ENCODE peak calls at places on chromosomes 4 and X, in six cellular contexts. D is GM12891, Y is adrenal gland, E is H54, V is H1, Q is heart left ventricle. X is an unnamed sample.

GRCh38 chrX:77167993-77168392 is 279.2 kb upstream of the FGF16 start:
- DNase-seq in V (no peak), Q (no peak), Y (peak), E (no peak), D (no peak), X (no peak)

GRCh38 chr4:25500626-25501318 is 123.7 kb downstream of the ANAPC4 start:
- DNase-seq in Q (no peak), Y (no peak), V (no peak), D (no peak), E (no peak), X (no peak)

GRCh38 chr4:10063544-10064300 is 42.4 kb upstream of the SLC2A9 start:
- DNase-seq in D (no peak), Y (peak), E (no peak), V (peak), Q (peak), X (peak)

GRCh38 chr4:167379433-167379832 is 145.1 kb upstream of the SPOCK3 start:
- DNase-seq in Q (no peak), D (no peak), Y (no peak), V (no peak), E (no peak), X (no peak)

GRCh38 chr4:8701101-8702019 is 108.8 kb downstream of the CPZ start:
- DNase-seq in Y (no peak), Q (no peak), D (no peak), V (peak), E (no peak), X (no peak)

GRCh38 chr4:149785686-149786431 is 29.8 kb downstream of the IQCM start:
- DNase-seq in D (no peak), Y (no peak), Q (no peak), V (no peak), E (no peak), X (no peak)

GRCh38 chr4:560731-561211 is 15.3 kb downstream of the TMEM271 start:
- DNase-seq in Q (no peak), V (no peak), E (no peak), Y (no peak), D (no peak), X (no peak)

GRCh38 chr4:68906238-68907137 is 45.1 kb downstream of the UGT2A3 start:
- DNase-seq in D (no peak), E (no peak), Y (no peak), V (peak), Q (no peak), X (peak)

GRCh38 chr4:6318206-6318605 is 48.6 kb downstream of the WFS1 start:
- DNase-seq in D (no peak), Q (no peak), E (no peak), V (no peak), Y (no peak), X (no peak)

GRCh38 chrX:10243056-10243455 is 86.3 kb downstream of the CLCN4 start:
- DNase-seq in Q (no peak), D (no peak), E (no peak), Y (no peak), V (no peak), X (no peak)

GRCh38 chr4:82842593-82842992 is 44.0 kb upstream of the SCD5 start:
- DNase-seq in E (peak), Y (no peak), Q (no peak), V (no peak), D (no peak), X (no peak)

GRCh38 chrX:19953145-19953544 is 37.7 kb downstream of the BCLAF3 start:
- DNase-seq in Y (no peak), E (no peak), D (no peak), Q (no peak), V (no peak), X (no peak)

GRCh38 chr4:38671594-38671943 is 7.6 kb downstream of the KLF3 start:
- DNase-seq in Q (no peak), E (no peak), D (no peak), V (no peak), Y (no peak), X (no peak)

GRCh38 chr4:38673109-38673978 is 9.3 kb downstream of the KLF3 start:
- DNase-seq in Y (peak), V (no peak), Q (peak), D (no peak), E (no peak), X (peak)

GRCh38 chr4:38670939-38671593 is 7.1 kb downstream of the KLF3 start:
- DNase-seq in D (no peak), Y (no peak), V (no peak), E (no peak), Q (no peak), X (no peak)

GRCh38 chr4:38674206-38675144 is 10.5 kb downstream of the KLF3 start:
- DNase-seq in Q (no peak), V (no peak), E (no peak), Y (no peak), D (no peak), X (no peak)

DNA sequence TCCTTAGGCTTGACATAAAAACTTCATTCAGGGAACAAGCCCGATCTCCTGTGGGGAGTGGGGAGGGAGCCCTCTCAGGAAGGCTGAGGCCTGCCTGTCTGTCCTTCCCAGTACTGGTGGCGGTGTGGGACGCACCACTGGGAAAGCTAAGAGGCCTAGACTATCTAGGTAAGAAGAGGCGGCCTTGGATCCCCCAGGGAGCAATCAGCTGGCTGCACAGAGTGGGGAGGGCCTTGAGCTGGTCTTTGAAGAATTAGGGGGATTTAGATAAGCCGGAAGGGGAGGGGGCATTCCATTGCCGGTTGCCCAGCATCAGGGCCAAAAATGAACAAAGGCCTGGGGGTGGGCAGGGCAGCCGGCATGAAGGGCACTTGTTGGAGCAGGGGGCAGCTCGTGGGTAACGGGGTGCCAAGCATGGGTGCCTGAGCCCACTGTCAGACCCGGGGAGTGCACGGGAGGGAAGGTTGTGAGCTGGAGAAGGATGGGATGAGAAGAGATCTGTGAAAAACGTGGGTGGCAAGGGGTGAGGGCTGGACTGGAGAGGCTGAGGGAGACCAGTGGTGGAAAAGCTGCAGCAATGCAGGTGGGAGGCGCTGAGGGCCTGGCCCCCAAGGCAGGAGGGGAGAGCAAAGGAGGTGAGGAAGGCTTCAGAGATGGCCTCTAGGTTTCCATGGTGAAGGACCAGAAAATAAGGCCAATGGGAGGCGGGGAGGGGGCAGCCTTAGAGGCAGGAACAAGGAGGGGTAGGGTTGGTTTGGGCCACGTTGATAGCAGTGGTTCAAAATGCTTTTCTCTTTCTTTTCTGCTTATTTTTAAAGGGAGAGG is 8.5 kb downstream of the KLF3 start:
- DNase-seq in D (no peak), Q (no peak), Y (peak), V (no peak), E (no peak), X (no peak)
- TF ChIP-seq POLR2A in D (no peak), Q (no peak), Y (no peak), V (no peak), E (no peak), X (no peak)

DNA sequence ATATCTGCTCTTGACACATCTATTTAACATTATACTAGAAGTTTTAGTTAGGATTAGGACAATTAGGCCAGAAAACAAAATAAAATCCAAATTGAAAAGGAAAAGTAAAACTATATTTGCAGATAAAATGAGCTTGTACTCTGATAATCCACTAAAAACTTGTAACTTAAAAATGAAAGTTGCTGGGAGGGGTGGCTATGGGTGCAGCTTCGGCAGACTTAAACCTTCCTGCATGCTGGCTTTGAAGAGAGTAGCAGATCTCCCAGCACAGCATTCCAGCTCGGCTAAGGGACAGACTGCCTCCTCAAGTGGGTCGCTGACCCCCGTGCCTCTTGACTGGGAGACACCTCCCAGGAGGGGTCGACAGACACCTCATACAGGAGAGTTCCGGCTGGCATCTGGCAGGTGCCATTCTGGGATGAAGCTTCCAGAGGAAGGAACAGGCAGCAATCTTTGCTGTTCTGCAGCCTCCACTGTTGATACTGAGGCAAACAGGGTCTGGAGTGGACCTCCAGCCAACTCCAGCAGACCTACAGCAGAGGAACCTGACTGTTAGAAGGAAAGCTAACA is 2379.9 kb downstream of the ARAP2 start:
- DNase-seq in V (no peak), Y (no peak), E (no peak), Q (no peak), D (no peak), X (no peak)
- TF ChIP-seq POLR2A in V (no peak), Y (no peak), E (no peak), Q (no peak), D (no peak), X (no peak)

DNA sequence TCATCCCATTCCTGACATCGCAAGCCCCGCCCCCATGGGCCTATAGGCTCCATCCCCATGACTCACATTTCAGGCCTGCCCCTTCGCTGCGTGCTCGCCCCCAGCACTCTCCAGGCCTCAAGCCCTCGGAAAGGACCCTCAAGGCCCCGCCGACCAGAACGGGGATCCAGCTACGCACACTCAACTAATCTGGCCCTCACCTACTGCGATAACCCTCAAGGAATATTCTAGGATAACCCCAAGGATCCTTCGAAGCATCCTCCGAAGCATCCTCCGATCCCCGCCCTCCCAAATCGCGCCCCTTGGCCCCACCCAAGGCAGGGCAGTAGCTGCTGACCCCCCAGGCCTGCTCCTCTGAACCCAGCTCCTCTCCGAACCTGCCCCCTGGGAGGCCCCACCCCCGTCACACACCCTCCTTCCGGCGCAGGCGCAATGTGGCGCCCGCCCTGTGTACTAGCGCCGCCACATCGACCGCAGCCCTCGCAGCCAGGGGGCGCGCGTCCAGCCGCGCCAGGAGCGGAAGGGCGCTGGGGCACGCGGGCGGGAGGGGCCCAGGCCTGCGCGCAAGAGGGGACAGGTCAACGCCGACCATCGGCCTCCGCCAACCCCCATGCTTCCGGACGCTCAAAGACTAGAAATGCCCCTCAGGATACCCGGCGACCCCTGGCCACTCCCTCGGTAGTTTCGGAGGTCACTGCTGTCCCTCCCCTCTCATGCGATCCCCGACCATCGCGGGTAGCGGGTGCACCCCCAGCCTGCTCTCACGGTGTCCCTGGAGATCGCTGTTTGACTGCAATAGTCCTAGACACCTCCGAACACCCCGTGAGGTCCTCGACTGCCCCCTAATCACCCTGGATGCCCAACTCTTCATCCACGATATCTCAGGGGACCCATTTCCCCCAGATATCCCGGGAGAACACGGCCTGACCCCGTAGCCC is 6.4 kb upstream of the MAGIX start:
- DNase-seq in Q (peak), D (peak), V (peak), E (no peak), Y (peak), X (peak)
- TF ChIP-seq POLR2A in Q (no peak), D (no peak), V (peak), E (no peak), Y (peak), X (peak)

GRCh38 chrX:136064661-136065043 is 79.4 kb downstream of the SLC9A6 start:
- DNase-seq in Y (no peak), Q (no peak), D (no peak), E (no peak), V (no peak), X (no peak)
- TF ChIP-seq POLR2A in Y (no peak), Q (no peak), D (no peak), E (no peak), V (no peak), X (no peak)

DNA sequence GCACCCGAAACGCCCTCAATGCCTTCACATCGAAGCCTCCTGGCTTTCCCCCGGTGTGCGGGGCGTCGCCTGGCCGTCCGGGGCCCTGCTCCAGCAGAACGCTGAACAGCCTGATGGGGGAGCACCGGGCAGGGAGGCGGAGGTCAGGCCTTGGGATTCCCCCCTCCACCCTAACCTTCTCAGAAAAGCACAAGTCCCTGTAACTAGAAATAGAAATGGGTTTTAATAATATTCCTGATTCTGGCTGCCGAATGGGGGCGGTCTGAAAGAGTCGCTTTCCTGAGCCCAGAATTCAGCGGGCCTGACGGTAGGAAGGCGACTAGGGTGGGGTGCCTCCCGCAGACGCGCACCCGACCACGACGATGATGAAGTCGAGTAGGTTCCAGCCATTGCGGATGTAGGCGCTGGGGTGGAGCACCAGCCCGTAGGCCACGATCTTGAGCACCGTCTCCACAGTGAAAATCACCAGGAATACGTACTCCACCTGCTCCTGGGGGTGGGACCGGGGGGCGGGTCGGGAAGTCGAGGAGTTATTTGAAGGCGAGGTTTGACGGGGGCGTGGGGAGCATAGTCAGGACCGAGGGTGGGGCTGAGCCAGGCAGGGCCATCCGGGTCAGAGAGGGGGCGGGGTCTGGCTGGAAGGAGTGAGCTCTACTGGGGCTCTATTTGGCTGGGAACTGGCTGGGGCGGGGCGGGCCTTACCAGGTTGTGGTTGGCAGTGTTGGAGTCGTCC is 2.5 kb downstream of the CACNA1F start:
- DNase-seq in D (peak), V (peak), Y (peak), E (no peak), Q (peak), X (peak)
- TF ChIP-seq POLR2A in D (no peak), V (no peak), Y (no peak), E (no peak), Q (no peak), X (no peak)

GRCh38 chr4:41256740-41257256 is at the start of gene UCHL1:
- DNase-seq in E (peak), Y (peak), V (peak), Q (peak), D (peak), X (no peak)
- TF ChIP-seq POLR2A in E (peak), Y (peak), V (peak), Q (no peak), D (no peak), X (no peak)

X was measured in prostate gland.